ENCODE peak calls at places on chromosomes 7 and 10, in seven cellular contexts. One of them, this sample, is unnamed.

GRCh38 chr10:116269612-116270011 is 3.4 kb downstream of the GFRA1 start:
- DNase-seq in BE2C: no peak
- DNase-seq in cardiac muscle cell: no peak
- DNase-seq in Peyer's patch: no peak
- DNase-seq in SJSA1: no peak
- DNase-seq in right atrium auricular region: no peak
- DNase-seq in stomach: no peak
- DNase-seq in this sample: no peak

GRCh38 chr10:94403034-94403822 is 887 bp downstream of the TBC1D12 start:
- DNase-seq in BE2C: peak; percentile 59
- DNase-seq in stomach: peak; percentile 76
- DNase-seq in right atrium auricular region: peak; percentile 68
- DNase-seq in SJSA1: peak; percentile 58
- DNase-seq in Peyer's patch: peak; percentile 85
- DNase-seq in cardiac muscle cell: peak; percentile 77
- DNase-seq in this sample: peak; percentile 83

GRCh38 chr10:77970869-77971803 is 44.6 kb upstream of the DLG5 start:
- DNase-seq in right atrium auricular region: peak; percentile 85
- DNase-seq in cardiac muscle cell: peak; percentile 94
- DNase-seq in SJSA1: peak; percentile 94
- DNase-seq in BE2C: peak; percentile 50
- DNase-seq in stomach: peak; percentile 74
- DNase-seq in Peyer's patch: peak; percentile 73
- DNase-seq in this sample: no peak

GRCh38 chr7:80145780-80146422 is 11.3 kb downstream of the GNAI1 start:
- DNase-seq in cardiac muscle cell: peak; percentile 91
- DNase-seq in right atrium auricular region: no peak
- DNase-seq in Peyer's patch: no peak
- DNase-seq in BE2C: no peak
- DNase-seq in SJSA1: peak; percentile 42
- DNase-seq in stomach: no peak
- DNase-seq in this sample: no peak

GRCh38 chr10:24465124-24465874 is 256.4 kb downstream of the KIAA1217 start:
- DNase-seq in cardiac muscle cell: peak; percentile 76
- DNase-seq in SJSA1: peak; percentile 95
- DNase-seq in Peyer's patch: peak; percentile 54
- DNase-seq in BE2C: no peak
- DNase-seq in right atrium auricular region: no peak
- DNase-seq in stomach: peak; percentile 57
- DNase-seq in this sample: no peak

GRCh38 chr10:23341004-23341403 is 3.6 kb downstream of the C10orf67 start:
- DNase-seq in BE2C: no peak
- DNase-seq in right atrium auricular region: no peak
- DNase-seq in cardiac muscle cell: no peak
- DNase-seq in stomach: no peak
- DNase-seq in SJSA1: no peak
- DNase-seq in Peyer's patch: no peak
- DNase-seq in this sample: no peak

GRCh38 chr7:51144178-51144577 is 172.4 kb downstream of the COBL start:
- DNase-seq in BE2C: no peak
- DNase-seq in Peyer's patch: no peak
- DNase-seq in SJSA1: no peak
- DNase-seq in stomach: no peak
- DNase-seq in right atrium auricular region: no peak
- DNase-seq in cardiac muscle cell: no peak
- DNase-seq in this sample: no peak

GRCh38 chr7:134083766-134084487 is 43.2 kb upstream of the LRGUK start:
- DNase-seq in right atrium auricular region: no peak
- DNase-seq in Peyer's patch: no peak
- DNase-seq in stomach: no peak
- DNase-seq in SJSA1: no peak
- DNase-seq in cardiac muscle cell: no peak
- DNase-seq in BE2C: peak; percentile 26
- DNase-seq in this sample: no peak

GRCh38 chr7:28389504-28390385 is 22.6 kb upstream of the CREB5 start:
- DNase-seq in cardiac muscle cell: peak; percentile 77
- DNase-seq in Peyer's patch: no peak
- DNase-seq in stomach: no peak
- DNase-seq in SJSA1: peak; percentile 66
- DNase-seq in BE2C: peak; percentile 19
- DNase-seq in right atrium auricular region: no peak
- DNase-seq in this sample: no peak

GRCh38 chr7:97187067-97187466 is 69.6 kb downstream of the SDHAF3 start:
- DNase-seq in SJSA1: no peak
- DNase-seq in Peyer's patch: no peak
- DNase-seq in BE2C: peak; percentile 52
- DNase-seq in cardiac muscle cell: peak; percentile 21
- DNase-seq in stomach: no peak
- DNase-seq in right atrium auricular region: no peak
- DNase-seq in this sample: no peak

GRCh38 chr10:131078131-131078881 is 233.2 kb downstream of the TCERG1L start:
- DNase-seq in stomach: no peak
- DNase-seq in BE2C: no peak
- DNase-seq in Peyer's patch: no peak
- DNase-seq in SJSA1: no peak
- DNase-seq in cardiac muscle cell: no peak
- DNase-seq in right atrium auricular region: no peak
- DNase-seq in this sample: no peak

GRCh38 chr7:111980721-111981120 is 225.5 kb downstream of the DOCK4 start:
- DNase-seq in Peyer's patch: no peak
- DNase-seq in BE2C: no peak
- DNase-seq in right atrium auricular region: no peak
- DNase-seq in stomach: no peak
- DNase-seq in cardiac muscle cell: no peak
- DNase-seq in SJSA1: no peak
- DNase-seq in this sample: no peak

GRCh38 chr10:61796785-61797184 is 104.7 kb upstream of the ARID5B start:
- DNase-seq in Peyer's patch: no peak
- DNase-seq in SJSA1: no peak
- DNase-seq in cardiac muscle cell: no peak
- DNase-seq in right atrium auricular region: no peak
- DNase-seq in BE2C: no peak
- DNase-seq in stomach: no peak
- DNase-seq in this sample: no peak

GRCh38 chr7:27128034-27128433 is 2.5 kb downstream of the HOXA4 start:
- DNase-seq in cardiac muscle cell: no peak
- DNase-seq in right atrium auricular region: no peak
- DNase-seq in stomach: no peak
- DNase-seq in SJSA1: no peak
- DNase-seq in Peyer's patch: no peak
- DNase-seq in BE2C: no peak
- DNase-seq in this sample: no peak

GRCh38 chr10:112335866-112336265 is 38.0 kb upstream of the ACSL5 start:
- DNase-seq in BE2C: no peak
- DNase-seq in Peyer's patch: peak; percentile 86
- DNase-seq in cardiac muscle cell: no peak
- DNase-seq in right atrium auricular region: no peak
- DNase-seq in SJSA1: no peak
- DNase-seq in stomach: no peak
- DNase-seq in this sample: no peak

GRCh38 chr7:142795339-142795863 is 24.6 kb downstream of the PRSS2 start:
- DNase-seq in stomach: no peak
- DNase-seq in SJSA1: no peak
- DNase-seq in Peyer's patch: peak; percentile 83
- DNase-seq in cardiac muscle cell: no peak
- DNase-seq in BE2C: no peak
- DNase-seq in right atrium auricular region: peak; percentile 44
- DNase-seq in this sample: no peak

GRCh38 chr10:87670591-87670990 is 10.9 kb downstream of the PAPSS2 start:
- DNase-seq in SJSA1: no peak
- DNase-seq in cardiac muscle cell: no peak
- DNase-seq in right atrium auricular region: no peak
- DNase-seq in BE2C: no peak
- DNase-seq in Peyer's patch: no peak
- DNase-seq in stomach: no peak
- DNase-seq in this sample: no peak

GRCh38 chr7:158811461-158811860 is 17.8 kb downstream of the ESYT2 start:
- DNase-seq in cardiac muscle cell: peak; percentile 85
- DNase-seq in Peyer's patch: no peak
- DNase-seq in right atrium auricular region: no peak
- DNase-seq in BE2C: no peak
- DNase-seq in stomach: no peak
- DNase-seq in SJSA1: no peak
- DNase-seq in this sample: peak; percentile 70

GRCh38 chr7:46344533-46344932 is 423.5 kb upstream of the IGFBP3 start:
- DNase-seq in cardiac muscle cell: no peak
- DNase-seq in stomach: no peak
- DNase-seq in Peyer's patch: no peak
- DNase-seq in right atrium auricular region: no peak
- DNase-seq in BE2C: no peak
- DNase-seq in SJSA1: no peak
- DNase-seq in this sample: no peak

GRCh38 chr7:150969483-150969874 is 8.6 kb downstream of the KCNH2 start:
- DNase-seq in Peyer's patch: no peak
- DNase-seq in right atrium auricular region: no peak
- DNase-seq in cardiac muscle cell: no peak
- DNase-seq in SJSA1: no peak
- DNase-seq in BE2C: no peak
- DNase-seq in stomach: no peak
- DNase-seq in this sample: no peak

GRCh38 chr10:3131098-3131497 is 41.5 kb downstream of the PITRM1 start:
- DNase-seq in cardiac muscle cell: peak; percentile 21
- DNase-seq in BE2C: no peak
- DNase-seq in right atrium auricular region: no peak
- DNase-seq in SJSA1: no peak
- DNase-seq in stomach: no peak
- DNase-seq in Peyer's patch: no peak
- DNase-seq in this sample: no peak

GRCh38 chr10:116785867-116786266 is 43.5 kb upstream of the HSPA12A start:
- DNase-seq in cardiac muscle cell: no peak
- DNase-seq in Peyer's patch: no peak
- DNase-seq in BE2C: no peak
- DNase-seq in stomach: no peak
- DNase-seq in right atrium auricular region: no peak
- DNase-seq in SJSA1: no peak
- DNase-seq in this sample: no peak

GRCh38 chr7:124155400-124156022 is 122.6 kb upstream of the TMEM229A start:
- DNase-seq in BE2C: no peak
- DNase-seq in SJSA1: peak; percentile 5
- DNase-seq in right atrium auricular region: no peak
- DNase-seq in cardiac muscle cell: peak; percentile 46
- DNase-seq in stomach: no peak
- DNase-seq in Peyer's patch: no peak
- DNase-seq in this sample: no peak

DNA sequence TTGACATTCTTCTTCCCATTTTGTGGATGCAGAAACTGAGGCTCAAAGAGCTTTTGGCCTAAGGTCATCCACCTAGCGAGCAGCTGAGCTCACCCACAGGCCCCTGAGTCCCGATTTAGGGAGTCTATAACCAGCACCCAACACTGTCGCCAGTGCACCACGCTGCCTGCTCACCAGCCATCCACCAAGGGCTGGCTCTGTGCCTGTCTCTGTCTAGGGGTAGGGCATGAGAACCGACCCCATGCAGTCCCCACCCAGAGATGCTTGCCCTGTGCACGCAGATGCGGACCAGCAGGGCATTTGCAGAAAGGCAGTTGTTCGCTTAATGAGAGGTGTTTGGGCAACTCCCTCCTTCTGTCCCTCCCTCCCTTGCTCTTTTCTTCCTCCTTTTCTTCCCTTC is 97.2 kb downstream of the GRK5 start:
- DNase-seq in SJSA1: no peak
- DNase-seq in Peyer's patch: no peak
- DNase-seq in cardiac muscle cell: no peak
- DNase-seq in stomach: no peak
- DNase-seq in right atrium auricular region: no peak
- DNase-seq in BE2C: no peak
- DNase-seq in this sample: no peak
- H3K4me1 ChIP-seq in SJSA1: peaks cover 33% of the 10 kb centered on the region
- H3K4me1 ChIP-seq in Peyer's patch: peaks cover 39% of the 10 kb centered on the region
- H3K4me1 ChIP-seq in cardiac muscle cell: peaks cover 27% of the 10 kb centered on the region
- H3K4me1 ChIP-seq in stomach: peaks cover 80% of the 10 kb centered on the region
- H3K4me1 ChIP-seq in right atrium auricular region: peaks cover 71% of the 10 kb centered on the region
- H3K4me1 ChIP-seq in BE2C: no peaks in the 10 kb centered on the region
- H3K4me1 ChIP-seq in this sample: peaks cover 38% of the 10 kb centered on the region

GRCh38 chr7:157488326-157488725 is 151.5 kb downstream of the DNAJB6 start:
- DNase-seq in cardiac muscle cell: no peak
- DNase-seq in Peyer's patch: peak; percentile 14
- DNase-seq in right atrium auricular region: peak; percentile 5
- DNase-seq in BE2C: no peak
- DNase-seq in stomach: peak; percentile 20
- DNase-seq in SJSA1: peak; percentile 57
- DNase-seq in this sample: no peak
- H3K4me1 ChIP-seq in cardiac muscle cell: no peaks in the 10 kb centered on the region
- H3K4me1 ChIP-seq in Peyer's patch: no peaks in the 10 kb centered on the region
- H3K4me1 ChIP-seq in right atrium auricular region: no peaks in the 10 kb centered on the region
- H3K4me1 ChIP-seq in BE2C: no peaks in the 10 kb centered on the region
- H3K4me1 ChIP-seq in stomach: no peaks in the 10 kb centered on the region
- H3K4me1 ChIP-seq in SJSA1: peaks cover 13% of the 10 kb centered on the region
- H3K4me1 ChIP-seq in this sample: no peaks in the 10 kb centered on the region

GRCh38 chr7:36153571-36154097 is 580 bp downstream of the EEPD1 start:
- DNase-seq in stomach: no peak
- DNase-seq in cardiac muscle cell: peak; percentile 6
- DNase-seq in Peyer's patch: peak; percentile 69
- DNase-seq in right atrium auricular region: no peak
- DNase-seq in BE2C: no peak
- DNase-seq in SJSA1: no peak
- DNase-seq in this sample: peak; percentile 82
- H3K4me1 ChIP-seq in stomach: peaks cover 60% of the 10 kb centered on the region
- H3K4me1 ChIP-seq in cardiac muscle cell: peaks cover 7% of the 10 kb centered on the region
- H3K4me1 ChIP-seq in Peyer's patch: peaks cover 7% of the 10 kb centered on the region
- H3K4me1 ChIP-seq in right atrium auricular region: peaks cover 58% of the 10 kb centered on the region
- H3K4me1 ChIP-seq in BE2C: no peaks in the 10 kb centered on the region
- H3K4me1 ChIP-seq in SJSA1: peaks cover 33% of the 10 kb centered on the region
- H3K4me1 ChIP-seq in this sample: peaks cover 27% of the 10 kb centered on the region

GRCh38 chr10:124472071-124472470 is 10.4 kb downstream of the LHPP start:
- DNase-seq in right atrium auricular region: no peak
- DNase-seq in BE2C: no peak
- DNase-seq in stomach: no peak
- DNase-seq in Peyer's patch: no peak
- DNase-seq in SJSA1: no peak
- DNase-seq in cardiac muscle cell: no peak
- DNase-seq in this sample: no peak

GRCh38 chr10:124470544-124471449 is 9.2 kb downstream of the LHPP start:
- DNase-seq in Peyer's patch: peak; percentile 74
- DNase-seq in right atrium auricular region: no peak
- DNase-seq in SJSA1: no peak
- DNase-seq in stomach: no peak
- DNase-seq in BE2C: no peak
- DNase-seq in cardiac muscle cell: no peak
- DNase-seq in this sample: no peak

GRCh38 chr10:124474502-124475070 is 13.0 kb downstream of the LHPP start:
- DNase-seq in cardiac muscle cell: no peak
- DNase-seq in SJSA1: no peak
- DNase-seq in stomach: no peak
- DNase-seq in right atrium auricular region: no peak
- DNase-seq in BE2C: no peak
- DNase-seq in Peyer's patch: no peak
- DNase-seq in this sample: no peak

GRCh38 chr10:124469956-124470484 is 8.4 kb downstream of the LHPP start:
- DNase-seq in stomach: no peak
- DNase-seq in right atrium auricular region: no peak
- DNase-seq in BE2C: no peak
- DNase-seq in cardiac muscle cell: no peak
- DNase-seq in Peyer's patch: no peak
- DNase-seq in SJSA1: no peak
- DNase-seq in this sample: no peak

DNA sequence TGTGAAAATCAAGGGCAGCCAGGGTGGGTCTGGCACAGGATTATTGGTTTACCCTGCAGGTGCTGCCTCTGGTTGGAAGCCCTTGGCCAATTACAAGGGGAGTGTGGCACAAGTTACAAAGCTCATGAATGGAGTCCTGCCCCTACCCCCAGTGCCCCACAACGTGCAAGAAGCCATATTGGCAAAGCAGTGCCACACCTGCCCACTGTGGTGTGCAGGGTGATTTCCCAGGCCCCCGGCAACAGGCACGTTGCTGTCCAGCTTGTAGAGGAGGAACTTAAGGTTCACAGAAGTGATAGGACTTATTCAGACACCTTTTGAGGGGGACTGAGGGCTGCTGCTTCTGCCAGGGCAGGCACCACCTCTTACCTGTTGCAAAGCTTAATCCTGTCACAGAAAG is 11.4 kb downstream of the LHPP start:
- DNase-seq in BE2C: no peak
- DNase-seq in cardiac muscle cell: no peak
- DNase-seq in SJSA1: no peak
- DNase-seq in right atrium auricular region: no peak
- DNase-seq in Peyer's patch: no peak
- DNase-seq in stomach: no peak
- DNase-seq in this sample: no peak
- H3K4me1 ChIP-seq in BE2C: no peaks in the 10 kb centered on the region
- H3K4me1 ChIP-seq in cardiac muscle cell: no peaks in the 10 kb centered on the region
- H3K4me1 ChIP-seq in SJSA1: no peaks in the 10 kb centered on the region
- H3K4me1 ChIP-seq in right atrium auricular region: peaks cover under 1% of the 10 kb centered on the region
- H3K4me1 ChIP-seq in Peyer's patch: no peaks in the 10 kb centered on the region
- H3K4me1 ChIP-seq in stomach: peaks cover 6% of the 10 kb centered on the region
- H3K4me1 ChIP-seq in this sample: no peaks in the 10 kb centered on the region